ENCODE peak calls at places on chromosomes 6 and 20, in nine cellular contexts. X is fibroblast of lung, G is neural crest cell, N is GM13976, T is IMR-90, D is left ventricle myocardium inferior, Z is cardiac fibroblast, F is GM13977, J is mammary epithelial cell. O is an unnamed sample.

GRCh38 chr6:170025341-170026271 is 265.3 kb downstream of the DLL1 start:
- DNase-seq in D (no peak), F (no peak), J (peak), T (no peak), X (no peak), Z (no peak), G (no peak), N (no peak), O (peak)

GRCh38 chr6:93418448-93419303 is 683 bp downstream of the EPHA7 start:
- DNase-seq in G (peak), T (no peak), X (peak), D (peak), J (no peak), N (peak), F (peak), Z (peak), O (no peak)

GRCh38 chr6:6711832-6712231 is 123.3 kb downstream of the LY86 start:
- DNase-seq in J (no peak), Z (no peak), N (no peak), G (no peak), X (no peak), D (no peak), F (no peak), T (no peak), O (peak)

GRCh38 chr20:61435184-61435822 is 183.2 kb downstream of the CDH4 start:
- DNase-seq in F (no peak), G (no peak), Z (no peak), N (no peak), D (no peak), T (no peak), J (no peak), X (no peak), O (no peak)

GRCh38 chr20:9491324-9491723 is 23.1 kb upstream of the LAMP5 start:
- DNase-seq in N (no peak), F (no peak), D (no peak), T (no peak), X (no peak), J (no peak), G (no peak), Z (no peak), O (no peak)

GRCh38 chr20:10709916-10710315 is 36.1 kb upstream of the JAG1 start:
- DNase-seq in D (no peak), N (no peak), Z (no peak), T (no peak), F (no peak), J (no peak), G (no peak), X (no peak), O (no peak)

GRCh38 chr20:8156603-8157079 is 24.6 kb downstream of the PLCB1 start:
- DNase-seq in N (no peak), F (no peak), G (no peak), J (no peak), D (no peak), X (peak), T (peak), Z (peak), O (no peak)

GRCh38 chr6:37897321-37897720 is 77.8 kb downstream of the ZFAND3 start:
- DNase-seq in N (no peak), T (peak), F (no peak), G (no peak), D (no peak), X (peak), Z (no peak), J (peak), O (no peak)

GRCh38 chr6:9948600-9949138 is 466.2 kb downstream of the TFAP2A start:
- DNase-seq in F (no peak), T (no peak), Z (no peak), D (no peak), G (no peak), J (no peak), N (no peak), X (no peak), O (no peak)

GRCh38 chr6:16006681-16007080 is 122.2 kb upstream of the MYLIP start:
- DNase-seq in N (no peak), F (no peak), D (no peak), G (no peak), T (no peak), X (no peak), J (no peak), Z (no peak), O (no peak)

GRCh38 chr6:169397684-169398083 is 144.0 kb upstream of the THBS2 start:
- DNase-seq in D (no peak), G (no peak), J (no peak), F (no peak), N (no peak), Z (no peak), X (no peak), T (no peak), O (no peak)

GRCh38 chr20:15278041-15278440 is 940.6 kb upstream of the FLRT3 start:
- DNase-seq in T (no peak), N (no peak), F (no peak), G (no peak), Z (no peak), J (peak), X (no peak), D (no peak), O (no peak)

GRCh38 chr6:90691823-90692222 is 105.0 kb upstream of the MAP3K7 start:
- DNase-seq in T (no peak), G (no peak), D (no peak), Z (no peak), X (no peak), F (no peak), N (no peak), J (peak), O (no peak)

GRCh38 chr6:3392059-3392458 is 64.8 kb downstream of the SLC22A23 start:
- DNase-seq in G (no peak), N (no peak), X (no peak), D (no peak), J (no peak), F (no peak), Z (no peak), T (no peak), O (no peak)

GRCh38 chr6:75171581-75172360 is 34.1 kb downstream of the COL12A1 start:
- DNase-seq in J (no peak), N (no peak), X (peak), T (peak), F (no peak), Z (no peak), G (no peak), D (no peak), O (no peak)

GRCh38 chr6:135870722-135871121 is 19.2 kb downstream of the PDE7B start:
- DNase-seq in N (no peak), T (peak), X (peak), G (no peak), F (no peak), D (no peak), J (peak), Z (peak), O (no peak)

GRCh38 chr6:110509617-110510231 is 33.3 kb upstream of the SLC22A16 start:
- DNase-seq in X (peak), N (no peak), D (no peak), G (no peak), T (peak), J (peak), Z (peak), F (no peak), O (no peak)

GRCh38 chr6:154450498-154450897 is 60.0 kb downstream of the CNKSR3 start:
- DNase-seq in T (no peak), X (no peak), J (no peak), Z (no peak), D (no peak), F (no peak), N (no peak), G (no peak), O (no peak)

GRCh38 chr6:37607949-37608348 is 89.7 kb downstream of the MDGA1 start:
- DNase-seq in T (peak), G (no peak), D (no peak), F (no peak), J (no peak), X (peak), N (no peak), Z (peak), O (no peak)

GRCh38 chr6:69343856-69344255 is 453.0 kb downstream of the LMBRD1 start:
- DNase-seq in Z (no peak), F (no peak), T (no peak), N (no peak), J (no peak), D (no peak), X (peak), G (no peak), O (no peak)

GRCh38 chr6:160147146-160147536 is 25.5 kb downstream of the SLC22A1 start:
- DNase-seq in D (no peak), Z (no peak), F (no peak), N (no peak), G (no peak), T (no peak), J (no peak), X (no peak), O (no peak)

GRCh38 chr20:50475879-50476292 is 34.3 kb upstream of the PTPN1 start:
- DNase-seq in F (no peak), Z (peak), N (no peak), T (peak), X (peak), G (no peak), J (no peak), D (no peak), O (no peak)

GRCh38 chr20:48783533-48784272 is 44.1 kb downstream of the PREX1 start:
- DNase-seq in Z (peak), J (no peak), X (peak), T (peak), D (no peak), N (no peak), F (peak), G (no peak), O (peak)

GRCh38 chr20:24614341-24614740 is 144.9 kb downstream of the SYNDIG1 start:
- DNase-seq in G (no peak), Z (no peak), N (no peak), D (no peak), X (no peak), F (no peak), T (no peak), J (no peak), O (no peak)

GRCh38 chr6:31446481-31446880 is 43.1 kb downstream of the MICA start:
- DNase-seq in Z (peak), T (peak), N (no peak), F (no peak), G (no peak), X (no peak), J (no peak), D (no peak), O (no peak)

GRCh38 chr6:3915076-3915791 is 66.1 kb downstream of the FAM50B start:
- DNase-seq in D (no peak), J (no peak), F (no peak), Z (no peak), N (no peak), T (no peak), G (no peak), X (no peak), O (no peak)

GRCh38 chr20:63309261-63310071 is 16.5 kb downstream of the COL20A1 start:
- DNase-seq in N (peak), F (peak), G (peak), T (peak), X (peak), Z (peak), D (peak), J (no peak), O (no peak)

GRCh38 chr6:139161817-139162284 is 27.0 kb downstream of the HECA start:
- DNase-seq in Z (no peak), F (peak), D (no peak), X (no peak), G (no peak), J (no peak), N (peak), T (no peak), O (no peak)

GRCh38 chr6:107113460-107114212 is 1.7 kb downstream of the BEND3 start:
- DNase-seq in T (no peak), Z (no peak), D (no peak), G (no peak), J (peak), N (no peak), X (no peak), F (no peak), O (no peak)

GRCh38 chr20:35311409-35311808 is 19.2 kb upstream of the FAM83C start:
- DNase-seq in G (no peak), J (peak), Z (peak), D (no peak), N (no peak), T (peak), F (no peak), X (no peak), O (no peak)

GRCh38 chr20:37305079-37305478 is 15.6 kb downstream of the MANBAL start:
- DNase-seq in G (no peak), N (no peak), T (no peak), Z (no peak), J (no peak), D (no peak), X (no peak), F (no peak), O (no peak)

GRCh38 chr6:125363360-125364121 is 61.8 kb upstream of the HDDC2 start:
- DNase-seq in D (peak), X (peak), T (peak), N (peak), Z (peak), J (peak), F (no peak), G (peak), O (no peak)

GRCh38 chr6:130027948-130028347 is 9.6 kb downstream of the L3MBTL3 start:
- DNase-seq in D (no peak), N (peak), Z (no peak), F (peak), T (no peak), G (no peak), X (no peak), J (no peak), O (no peak)

GRCh38 chr6:1296542-1296941 is 15.4 kb upstream of the FOXQ1 start:
- DNase-seq in X (peak), T (peak), J (peak), N (no peak), Z (no peak), D (no peak), F (no peak), G (no peak), O (no peak)

GRCh38 chr20:16292227-16292626 is 281.0 kb downstream of the KIF16B start:
- DNase-seq in G (no peak), J (peak), X (peak), N (no peak), D (no peak), T (peak), F (no peak), Z (peak), O (no peak)

GRCh38 chr6:137271245-137272183 is 52.3 kb upstream of the IFNGR1 start:
- DNase-seq in Z (peak), J (peak), T (peak), N (peak), F (peak), G (no peak), D (no peak), X (peak), O (no peak)

GRCh38 chr20:19056909-19057308 is 155.5 kb upstream of the SLC24A3 start:
- DNase-seq in F (no peak), Z (no peak), T (no peak), G (no peak), X (no peak), J (no peak), N (no peak), D (no peak), O (no peak)

GRCh38 chr6:157587127-157587729 is 206.2 kb downstream of the ZDHHC14 start:
- DNase-seq in X (no peak), F (no peak), G (no peak), D (no peak), J (no peak), N (no peak), T (no peak), Z (no peak), O (no peak)

GRCh38 chr20:45011108-45011526 is 44.8 kb downstream of the STK4 start:
- DNase-seq in Z (peak), N (peak), X (peak), G (peak), J (peak), F (peak), D (peak), T (peak), O (no peak)

GRCh38 chr20:25389381-25389857 is 1.2 kb downstream of the ABHD12 start:
- DNase-seq in T (peak), X (peak), Z (peak), D (no peak), J (peak), N (no peak), F (no peak), G (no peak), O (no peak)

GRCh38 chr6:148367418-148368024 is 24.9 kb downstream of the SASH1 start:
- DNase-seq in T (peak), X (peak), D (peak), G (no peak), F (no peak), Z (peak), N (no peak), J (peak), O (no peak)
- TF ChIP-seq CTCF in T (no peak), X (no peak), D (no peak), G (no peak), F (no peak), Z (no peak), N (no peak), J (no peak), O (no peak)

DNA sequence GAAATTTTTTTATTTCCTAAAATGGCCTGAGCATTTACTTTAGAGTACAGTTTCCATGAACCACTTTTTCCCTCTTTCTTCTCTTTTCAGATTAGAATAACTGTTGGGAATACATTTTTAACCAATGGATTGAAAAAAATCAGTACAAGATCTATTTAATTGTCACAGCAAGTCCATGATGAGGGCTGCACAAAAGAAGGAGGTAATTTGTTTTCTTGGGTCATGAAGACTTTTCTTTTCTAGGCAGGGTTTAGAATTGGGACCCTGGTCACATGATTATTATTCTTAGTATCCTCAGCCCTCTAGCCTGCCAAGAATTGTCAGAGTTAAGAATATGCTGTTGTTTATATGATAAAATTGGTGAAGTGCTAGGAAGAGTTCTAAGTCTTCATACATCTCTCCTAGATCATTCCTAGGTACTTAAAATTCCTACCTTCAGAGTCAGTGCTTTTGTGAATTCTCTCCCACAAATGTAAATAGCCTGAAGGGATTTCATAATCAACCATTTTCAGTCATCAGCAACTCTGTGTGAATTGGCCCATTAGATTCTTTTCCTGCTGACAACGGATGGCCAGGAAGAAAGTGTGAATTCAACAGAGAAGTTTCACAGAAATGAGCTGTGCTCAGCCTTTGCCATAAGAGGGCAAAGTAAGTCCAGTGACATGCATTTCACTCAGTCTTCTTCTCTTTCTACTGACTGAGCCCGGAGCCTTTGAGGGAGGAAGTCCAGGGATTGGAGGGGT is 32.4 kb upstream of the TPBG start:
- DNase-seq in T (peak), X (peak), G (no peak), J (peak), Z (peak), D (no peak), N (no peak), F (no peak), O (no peak)
- TF ChIP-seq CTCF in T (peak), X (peak), G (no peak), J (peak), Z (peak), D (no peak), N (no peak), F (peak), O (no peak)

DNA sequence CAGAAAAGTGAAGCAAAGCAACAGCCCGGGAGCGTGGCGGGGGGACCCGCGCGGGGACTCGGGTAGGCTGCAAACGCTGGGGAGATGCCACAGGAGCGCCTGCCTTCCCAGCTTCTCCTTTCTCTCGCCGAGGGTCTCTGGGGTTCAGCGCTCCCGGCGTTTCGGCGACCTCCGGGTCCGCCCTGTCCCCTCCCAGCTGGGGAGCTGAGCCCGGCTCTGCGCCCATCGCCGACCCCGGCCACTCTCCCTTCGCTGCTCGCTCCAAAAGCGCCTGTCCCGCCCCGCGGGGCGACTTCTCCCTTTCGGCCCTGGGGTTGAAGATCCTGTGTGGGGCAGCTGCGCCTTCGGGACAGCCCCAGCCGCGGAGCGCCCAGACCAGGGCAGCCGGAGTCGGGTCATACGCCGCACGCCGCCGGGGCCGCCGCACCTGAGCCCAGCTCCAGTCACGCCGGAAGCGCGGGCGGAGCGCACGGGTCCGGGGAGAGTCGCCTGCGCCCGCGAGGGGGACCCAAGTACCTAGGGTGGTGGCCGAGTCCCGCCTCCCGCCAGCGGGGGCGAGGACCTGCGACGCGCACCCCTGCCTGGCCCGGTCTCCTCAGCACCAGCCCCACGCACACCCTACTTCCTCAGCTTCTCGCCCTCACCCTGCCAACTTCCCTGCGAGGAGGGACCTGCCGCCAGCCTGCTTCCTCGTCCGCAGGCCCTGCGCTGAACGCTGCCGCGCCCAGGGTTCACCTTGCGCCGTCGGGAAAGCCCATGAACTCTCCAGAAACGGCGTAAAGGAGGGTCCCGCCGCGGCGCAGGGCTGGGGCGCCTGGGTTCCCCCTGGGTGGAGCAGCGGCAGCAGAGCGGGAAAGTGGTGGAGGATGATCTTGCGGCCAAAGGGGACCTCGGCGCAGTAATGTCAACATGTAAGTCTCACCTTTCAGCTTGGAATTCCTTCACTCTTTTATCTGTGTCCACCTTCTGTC is at the start of gene ADGRG6:
- DNase-seq in J (peak), D (peak), T (peak), F (peak), G (peak), N (peak), Z (peak), X (peak), O (peak)
- TF ChIP-seq CTCF in J (no peak), D (no peak), T (peak), F (no peak), G (peak), N (no peak), Z (no peak), X (no peak), O (no peak)

DNA sequence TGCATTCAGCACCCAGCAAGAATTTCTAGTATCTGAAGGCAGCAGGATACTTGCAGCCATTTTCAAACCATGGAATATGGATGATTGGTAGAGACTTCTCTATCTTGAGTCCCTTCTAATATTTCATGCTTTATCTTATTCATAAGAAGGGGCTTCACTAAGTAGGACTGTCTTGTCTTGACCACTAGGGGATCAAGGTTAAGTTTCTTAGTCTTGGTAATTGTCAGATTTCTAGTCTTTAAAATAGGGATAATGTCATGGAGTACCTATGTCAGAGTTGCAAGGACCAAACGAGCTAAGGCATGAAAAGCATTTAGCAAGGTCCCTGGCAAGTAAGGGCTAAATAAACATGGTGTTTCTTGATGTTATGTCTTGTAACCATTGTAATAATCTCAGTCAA is 68.5 kb upstream of the ESR1 start:
- DNase-seq in G (no peak), J (no peak), D (no peak), N (no peak), X (no peak), F (no peak), Z (no peak), T (no peak), O (no peak)
- TF ChIP-seq CTCF in G (no peak), J (no peak), D (no peak), N (no peak), X (no peak), F (no peak), Z (no peak), T (no peak), O (no peak)

GRCh38 chr20:33076662-33077398 is 2.6 kb upstream of the BPIFB4 start:
- DNase-seq in T (no peak), X (no peak), D (no peak), G (no peak), N (no peak), J (peak), F (no peak), Z (peak), O (no peak)
- TF ChIP-seq CTCF in T (no peak), X (peak), D (peak), G (peak), N (no peak), J (peak), F (no peak), Z (no peak), O (no peak)